ENCODE peak calls at places on chromosomes 3 and 15, in nine cellular contexts. P is midbrain; N is A549; C is AG08396; I is activated T-helper 1 cell treated with Interleukin-2 at 50 U/mL for 16 hours; M is activated CD8-positive, alpha-beta memory T cell treated with anti-CD3 and anti-CD28 coated beads for 1 hour; Q is activated CD4-positive, alpha-beta T cell treated with anti-CD3 and anti-CD28 coated beads, Interleukin-2, amount 10 ng/mL, durations not matched to agents 7 days and 5 days; H is H7; J is NCI-H1105. W is an unnamed sample.

GRCh38 chr3:182909318-182910040 is 70.9 kb downstream of the DCUN1D1 start:
- DNase-seq in P (no peak), N (peak), C (no peak), I (no peak), M (no peak), Q (no peak), H (peak), J (no peak), W (no peak)

GRCh38 chr3:184448321-184449160 is 68.7 kb downstream of the CHRD start:
- DNase-seq in P (no peak), N (peak), C (no peak), I (no peak), M (no peak), Q (no peak), H (no peak), J (no peak), W (no peak)

GRCh38 chr3:100740207-100740606 is 30.9 kb downstream of the TFG start:
- DNase-seq in P (no peak), N (no peak), C (no peak), I (no peak), M (no peak), Q (no peak), H (no peak), J (no peak), W (no peak)

GRCh38 chr3:132231633-132232032 is 85.6 kb upstream of the ACP3 start:
- DNase-seq in P (no peak), N (no peak), C (peak), I (no peak), M (no peak), Q (no peak), H (no peak), J (no peak), W (no peak)

GRCh38 chr3:9074079-9074478 is 110.8 kb upstream of the RAD18 start:
- DNase-seq in P (no peak), N (no peak), C (peak), I (no peak), M (no peak), Q (no peak), H (no peak), J (no peak), W (no peak)

GRCh38 chr3:148262980-148263379 is 434.7 kb upstream of the AGTR1 start:
- DNase-seq in P (no peak), N (no peak), C (no peak), I (no peak), M (no peak), Q (no peak), H (no peak), J (no peak), W (no peak)

GRCh38 chr3:140311428-140311827 is 366.4 kb upstream of the TRIM42 start:
- DNase-seq in P (no peak), N (no peak), C (no peak), I (no peak), M (no peak), Q (no peak), H (no peak), J (no peak), W (no peak)

GRCh38 chr3:98971183-98971681 is 69.7 kb upstream of the DCBLD2 start:
- DNase-seq in P (no peak), N (no peak), C (peak), I (no peak), M (no peak), Q (no peak), H (no peak), J (no peak), W (no peak)

GRCh38 chr3:15783361-15783969 is 14.3 kb downstream of the ANKRD28 start:
- DNase-seq in P (no peak), N (no peak), C (no peak), I (no peak), M (no peak), Q (no peak), H (no peak), J (no peak), W (no peak)

GRCh38 chr3:14775011-14775410 is 43.8 kb upstream of the FGD5 start:
- DNase-seq in P (no peak), N (no peak), C (no peak), I (no peak), M (no peak), Q (no peak), H (no peak), J (no peak), W (no peak)

GRCh38 chr3:143559291-143559690 is 289.0 kb downstream of the SLC9A9 start:
- DNase-seq in P (no peak), N (no peak), C (no peak), I (no peak), M (no peak), Q (no peak), H (no peak), J (no peak), W (no peak)

GRCh38 chr3:72606005-72606800 is 242.0 kb downstream of the SHQ1 start:
- DNase-seq in P (no peak), N (no peak), C (no peak), I (no peak), M (no peak), Q (no peak), H (no peak), J (no peak), W (no peak)

GRCh38 chr15:69978603-69979002 is 119.1 kb downstream of the TLE3 start:
- DNase-seq in P (no peak), N (no peak), C (no peak), I (no peak), M (no peak), Q (no peak), H (no peak), J (no peak), W (no peak)

GRCh38 chr3:14634763-14635400 is 16.7 kb upstream of the CCDC174 start:
- DNase-seq in P (no peak), N (no peak), C (no peak), I (no peak), M (no peak), Q (no peak), H (no peak), J (no peak), W (no peak)

GRCh38 chr15:45594835-45595530 is 7.8 kb downstream of the BLOC1S6 start:
- DNase-seq in P (no peak), N (no peak), C (no peak), I (no peak), M (no peak), Q (no peak), H (no peak), J (no peak), W (no peak)

GRCh38 chr3:188362405-188362831 is 208.5 kb downstream of the LPP start:
- DNase-seq in P (no peak), N (peak), C (no peak), I (no peak), M (no peak), Q (no peak), H (no peak), J (no peak), W (no peak)